ENCODE peak calls at places on chromosomes 5 and 9, in six cellular contexts. One of them, this sample, is unnamed.

GRCh38 chr9:83956288-83957028 is 23.6 kb downstream of the HNRNPK start:
- DNase-seq in PC-3: peak
- DNase-seq in lower leg skin: peak
- DNase-seq in PC-9: peak
- DNase-seq in GM12864: peak
- DNase-seq in mammary epithelial cell: no peak
- DNase-seq in this sample: no peak

GRCh38 chr5:67983251-67983941 is 232.2 kb upstream of the PIK3R1 start:
- DNase-seq in PC-9: no peak
- DNase-seq in mammary epithelial cell: peak
- DNase-seq in lower leg skin: no peak
- DNase-seq in PC-3: peak
- DNase-seq in GM12864: no peak
- DNase-seq in this sample: no peak

GRCh38 chr9:79857188-79857587 is 285.4 kb downstream of the TLE4 start:
- DNase-seq in lower leg skin: no peak
- DNase-seq in mammary epithelial cell: no peak
- DNase-seq in GM12864: no peak
- DNase-seq in PC-9: no peak
- DNase-seq in PC-3: no peak
- DNase-seq in this sample: no peak

GRCh38 chr5:181282874-181283273 is 21.9 kb upstream of the TRIM52 start:
- DNase-seq in PC-3: no peak
- DNase-seq in PC-9: no peak
- DNase-seq in lower leg skin: peak
- DNase-seq in mammary epithelial cell: no peak
- DNase-seq in GM12864: no peak
- DNase-seq in this sample: no peak

GRCh38 chr9:82421498-82421897 is 432.9 kb downstream of the SPATA31D1 start:
- DNase-seq in lower leg skin: no peak
- DNase-seq in PC-9: no peak
- DNase-seq in mammary epithelial cell: no peak
- DNase-seq in PC-3: no peak
- DNase-seq in GM12864: no peak
- DNase-seq in this sample: no peak

GRCh38 chr5:131795128-131795719 is 1.6 kb downstream of the FNIP1 start:
- DNase-seq in PC-3: no peak
- DNase-seq in GM12864: no peak
- DNase-seq in mammary epithelial cell: no peak
- DNase-seq in lower leg skin: no peak
- DNase-seq in PC-9: no peak
- DNase-seq in this sample: no peak

GRCh38 chr5:40680741-40681350 is 1.1 kb downstream of the PTGER4 start:
- DNase-seq in PC-9: no peak
- DNase-seq in PC-3: no peak
- DNase-seq in lower leg skin: peak
- DNase-seq in GM12864: no peak
- DNase-seq in mammary epithelial cell: peak
- DNase-seq in this sample: no peak

GRCh38 chr5:58773744-58774441 is 191.0 kb downstream of the RAB3C start:
- DNase-seq in mammary epithelial cell: no peak
- DNase-seq in GM12864: no peak
- DNase-seq in lower leg skin: no peak
- DNase-seq in PC-9: no peak
- DNase-seq in PC-3: no peak
- DNase-seq in this sample: no peak

GRCh38 chr5:120082316-120083068 is 381.6 kb upstream of the PRR16 start:
- DNase-seq in lower leg skin: no peak
- DNase-seq in mammary epithelial cell: no peak
- DNase-seq in PC-9: no peak
- DNase-seq in PC-3: peak
- DNase-seq in GM12864: no peak
- DNase-seq in this sample: no peak

GRCh38 chr5:108315829-108316228 is 66.1 kb downstream of the FBXL17 start:
- DNase-seq in PC-9: no peak
- DNase-seq in lower leg skin: no peak
- DNase-seq in mammary epithelial cell: peak
- DNase-seq in PC-3: peak
- DNase-seq in GM12864: no peak
- DNase-seq in this sample: no peak

GRCh38 chr5:9903806-9904205 is 273.7 kb upstream of the TAS2R1 start:
- DNase-seq in lower leg skin: no peak
- DNase-seq in PC-9: no peak
- DNase-seq in PC-3: peak
- DNase-seq in GM12864: no peak
- DNase-seq in mammary epithelial cell: no peak
- DNase-seq in this sample: no peak

GRCh38 chr9:124482431-124483031 is 24.7 kb downstream of the NR5A1 start:
- DNase-seq in PC-3: no peak
- DNase-seq in mammary epithelial cell: no peak
- DNase-seq in GM12864: no peak
- DNase-seq in lower leg skin: no peak
- DNase-seq in PC-9: peak
- DNase-seq in this sample: no peak

GRCh38 chr9:115943591-115944165 is 209.9 kb upstream of the PAPPA start:
- DNase-seq in PC-3: no peak
- DNase-seq in GM12864: no peak
- DNase-seq in lower leg skin: no peak
- DNase-seq in mammary epithelial cell: no peak
- DNase-seq in PC-9: no peak
- DNase-seq in this sample: no peak

GRCh38 chr5:39906146-39906545 is 481.4 kb upstream of the DAB2 start:
- DNase-seq in lower leg skin: no peak
- DNase-seq in mammary epithelial cell: peak
- DNase-seq in GM12864: no peak
- DNase-seq in PC-3: peak
- DNase-seq in PC-9: no peak
- DNase-seq in this sample: no peak

GRCh38 chr5:151267481-151268275 is 14.7 kb downstream of the GM2A start:
- DNase-seq in mammary epithelial cell: no peak
- DNase-seq in lower leg skin: no peak
- DNase-seq in PC-3: peak
- DNase-seq in GM12864: no peak
- DNase-seq in PC-9: no peak
- DNase-seq in this sample: no peak

GRCh38 chr5:170235881-170236864 is 3.4 kb downstream of the C5orf58 start:
- DNase-seq in mammary epithelial cell: no peak
- DNase-seq in GM12864: no peak
- DNase-seq in PC-3: no peak
- DNase-seq in PC-9: no peak
- DNase-seq in lower leg skin: no peak
- DNase-seq in this sample: no peak

GRCh38 chr9:134366223-134367031 is 40.2 kb downstream of the RXRA start:
- DNase-seq in lower leg skin: peak
- DNase-seq in GM12864: no peak
- DNase-seq in PC-3: peak
- DNase-seq in mammary epithelial cell: peak
- DNase-seq in PC-9: peak
- DNase-seq in this sample: no peak

GRCh38 chr5:146007270-146007669 is 70.9 kb downstream of the SH3RF2 start:
- DNase-seq in mammary epithelial cell: no peak
- DNase-seq in GM12864: no peak
- DNase-seq in lower leg skin: no peak
- DNase-seq in PC-3: peak
- DNase-seq in PC-9: no peak
- DNase-seq in this sample: no peak

GRCh38 chr5:160260881-160261815 is 31.8 kb downstream of the FABP6 start:
- DNase-seq in mammary epithelial cell: no peak
- DNase-seq in PC-3: peak
- DNase-seq in GM12864: no peak
- DNase-seq in PC-9: peak
- DNase-seq in lower leg skin: no peak
- DNase-seq in this sample: no peak

GRCh38 chr9:33852216-33852826 is 35.4 kb downstream of the UBE2R2 start:
- DNase-seq in GM12864: no peak
- DNase-seq in PC-9: peak
- DNase-seq in mammary epithelial cell: peak
- DNase-seq in PC-3: peak
- DNase-seq in lower leg skin: no peak
- DNase-seq in this sample: no peak

GRCh38 chr5:157574456-157575095 is 999 bp downstream of the ADAM19 start:
- DNase-seq in mammary epithelial cell: no peak
- DNase-seq in lower leg skin: no peak
- DNase-seq in PC-9: no peak
- DNase-seq in PC-3: no peak
- DNase-seq in GM12864: no peak
- DNase-seq in this sample: no peak

GRCh38 chr5:126631920-126632319 is 31.2 kb downstream of the PHAX start:
- DNase-seq in lower leg skin: no peak
- DNase-seq in PC-3: no peak
- DNase-seq in GM12864: no peak
- DNase-seq in mammary epithelial cell: no peak
- DNase-seq in PC-9: no peak
- DNase-seq in this sample: no peak

GRCh38 chr9:90009447-90009846 is 404.6 kb downstream of the GADD45G start:
- DNase-seq in mammary epithelial cell: no peak
- DNase-seq in PC-3: no peak
- DNase-seq in GM12864: no peak
- DNase-seq in lower leg skin: no peak
- DNase-seq in PC-9: no peak
- DNase-seq in this sample: no peak

GRCh38 chr9:21385131-21385665 is at the start of gene IFNA2:
- DNase-seq in PC-3: no peak
- DNase-seq in PC-9: no peak
- DNase-seq in mammary epithelial cell: no peak
- DNase-seq in GM12864: no peak
- DNase-seq in lower leg skin: no peak
- DNase-seq in this sample: peak

GRCh38 chr9:21381752-21382339 is 3.4 kb downstream of the IFNA2 start:
- DNase-seq in lower leg skin: no peak
- DNase-seq in GM12864: peak
- DNase-seq in PC-3: peak
- DNase-seq in mammary epithelial cell: no peak
- DNase-seq in PC-9: no peak
- DNase-seq in this sample: peak

DNA sequence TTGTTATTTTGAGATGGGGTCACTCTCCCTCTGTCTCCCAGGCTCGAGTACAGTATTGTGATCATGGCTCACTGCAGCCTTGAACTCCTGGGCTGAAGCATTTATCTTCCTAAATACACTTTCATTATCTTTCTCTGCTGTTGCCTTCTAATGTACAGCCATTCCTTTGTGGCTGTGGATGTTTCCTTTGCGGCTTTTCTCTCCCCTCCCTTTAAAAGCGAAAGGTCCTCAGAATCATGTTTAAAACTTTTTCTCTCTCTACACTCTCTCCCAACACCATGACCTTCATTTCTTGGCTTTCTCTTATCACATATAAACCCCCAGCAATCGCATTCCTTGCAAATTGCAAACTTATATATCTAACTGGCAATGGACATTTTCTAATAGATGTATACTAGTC is 1.6 kb downstream of the IFNA2 start:
- DNase-seq in PC-9: no peak
- DNase-seq in lower leg skin: no peak
- DNase-seq in GM12864: no peak
- DNase-seq in PC-3: no peak
- DNase-seq in mammary epithelial cell: no peak
- DNase-seq in this sample: no peak
- H3K4me3 ChIP-seq in PC-9: no peak
- H3K4me3 ChIP-seq in lower leg skin: no peak
- H3K4me3 ChIP-seq in GM12864: no peak
- H3K4me3 ChIP-seq in PC-3: no peak
- H3K4me3 ChIP-seq in mammary epithelial cell: no peak
- H3K4me3 ChIP-seq in this sample: peak

GRCh38 chr5:106843812-106844416 is 826.8 kb downstream of the EFNA5 start:
- DNase-seq in lower leg skin: no peak
- DNase-seq in PC-9: no peak
- DNase-seq in PC-3: peak
- DNase-seq in mammary epithelial cell: peak
- DNase-seq in GM12864: no peak
- DNase-seq in this sample: no peak
- H3K4me3 ChIP-seq in lower leg skin: no peak
- H3K4me3 ChIP-seq in PC-9: no peak
- H3K4me3 ChIP-seq in PC-3: no peak
- H3K4me3 ChIP-seq in mammary epithelial cell: no peak
- H3K4me3 ChIP-seq in GM12864: no peak
- H3K4me3 ChIP-seq in this sample: no peak

GRCh38 chr9:27564031-27564430 is 9.2 kb downstream of the C9orf72 start:
- DNase-seq in lower leg skin: no peak
- DNase-seq in PC-9: no peak
- DNase-seq in PC-3: no peak
- DNase-seq in GM12864: no peak
- DNase-seq in mammary epithelial cell: no peak
- DNase-seq in this sample: no peak

GRCh38 chr9:27564685-27565084 is 8.6 kb downstream of the C9orf72 start:
- DNase-seq in mammary epithelial cell: no peak
- DNase-seq in GM12864: no peak
- DNase-seq in PC-3: no peak
- DNase-seq in lower leg skin: no peak
- DNase-seq in PC-9: no peak
- DNase-seq in this sample: no peak

GRCh38 chr9:27566118-27566517 is 7.2 kb downstream of the C9orf72 start:
- DNase-seq in PC-3: no peak
- DNase-seq in PC-9: no peak
- DNase-seq in lower leg skin: no peak
- DNase-seq in GM12864: no peak
- DNase-seq in mammary epithelial cell: no peak
- DNase-seq in this sample: no peak

GRCh38 chr9:27569406-27569805 is 3.9 kb downstream of the C9orf72 start:
- DNase-seq in lower leg skin: no peak
- DNase-seq in PC-9: no peak
- DNase-seq in PC-3: peak
- DNase-seq in GM12864: no peak
- DNase-seq in mammary epithelial cell: peak
- DNase-seq in this sample: no peak

GRCh38 chr9:27565669-27566068 is 7.6 kb downstream of the C9orf72 start:
- DNase-seq in PC-3: no peak
- DNase-seq in mammary epithelial cell: no peak
- DNase-seq in GM12864: no peak
- DNase-seq in PC-9: no peak
- DNase-seq in lower leg skin: no peak
- DNase-seq in this sample: no peak
- H3K4me3 ChIP-seq in PC-3: no peak
- H3K4me3 ChIP-seq in mammary epithelial cell: no peak
- H3K4me3 ChIP-seq in GM12864: no peak
- H3K4me3 ChIP-seq in PC-9: no peak
- H3K4me3 ChIP-seq in lower leg skin: no peak
- H3K4me3 ChIP-seq in this sample: no peak

GRCh38 chr9:132384376-132384775 is 22.3 kb downstream of the TTF1 start:
- DNase-seq in mammary epithelial cell: no peak
- DNase-seq in PC-9: no peak
- DNase-seq in PC-3: no peak
- DNase-seq in lower leg skin: no peak
- DNase-seq in GM12864: peak
- DNase-seq in this sample: peak

GRCh38 chr9:132381966-132382541 is 24.6 kb downstream of the TTF1 start:
- DNase-seq in PC-9: no peak
- DNase-seq in GM12864: peak
- DNase-seq in PC-3: no peak
- DNase-seq in lower leg skin: no peak
- DNase-seq in mammary epithelial cell: no peak
- DNase-seq in this sample: peak

DNA sequence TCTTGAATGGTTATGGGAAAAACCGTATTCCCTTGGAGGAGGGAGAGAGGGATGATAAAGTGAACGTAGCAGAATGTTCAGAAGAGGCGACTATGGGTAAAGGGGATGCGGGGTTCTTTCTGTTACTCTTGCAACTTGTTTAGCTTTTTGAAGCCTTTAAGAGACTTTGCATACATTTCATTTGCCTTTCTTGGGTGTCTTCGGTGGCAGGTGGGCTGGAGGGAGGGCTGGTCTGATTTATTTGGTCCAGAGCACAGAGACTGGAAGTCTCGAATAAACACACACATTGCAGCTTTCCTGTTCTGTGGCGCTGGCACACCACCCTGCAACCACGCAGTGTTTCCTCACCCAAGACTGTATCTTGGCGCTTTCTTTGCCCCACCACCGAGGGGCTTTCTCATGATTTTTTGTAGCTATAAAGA is 23.2 kb downstream of the TTF1 start:
- DNase-seq in GM12864: peak
- DNase-seq in lower leg skin: no peak
- DNase-seq in PC-9: no peak
- DNase-seq in PC-3: no peak
- DNase-seq in mammary epithelial cell: no peak
- DNase-seq in this sample: no peak
- H3K4me3 ChIP-seq in GM12864: no peak
- H3K4me3 ChIP-seq in lower leg skin: no peak
- H3K4me3 ChIP-seq in PC-9: no peak
- H3K4me3 ChIP-seq in PC-3: no peak
- H3K4me3 ChIP-seq in mammary epithelial cell: no peak
- H3K4me3 ChIP-seq in this sample: peak

This sample was measured in GM12878.